ENCODE peak calls at places on chromosomes 13 and 19, in ten cellular contexts. R, S, V, X, P, U, W, G, I and K are unnamed samples.

GRCh38 chr19:50330365-50331078 is 1.3 kb upstream of the KCNC3 start:
- DNase-seq in U (no peak), P (peak), I (peak), G (peak), R (peak), V (peak), X (peak), W (peak), S (peak), K (peak)

GRCh38 chr13:21734961-21735360 is 64.1 kb downstream of the FGF9 start:
- DNase-seq in U (no peak), X (no peak), S (no peak), G (no peak), R (no peak), V (no peak), I (no peak), W (no peak), P (no peak), K (no peak)

GRCh38 chr19:28394705-28395104 is 818.2 kb downstream of the UQCRFS1 start:
- DNase-seq in W (no peak), X (no peak), P (no peak), G (no peak), R (no peak), V (no peak), S (no peak), I (no peak), U (no peak), K (no peak)

GRCh38 chr13:24130134-24130792 is 30.3 kb upstream of the SPATA13 start:
- DNase-seq in S (no peak), I (no peak), W (no peak), P (no peak), V (no peak), U (no peak), G (no peak), R (no peak), X (no peak), K (peak)

GRCh38 chr19:31205887-31206518 is 143.2 kb downstream of the TSHZ3 start:
- DNase-seq in S (no peak), U (no peak), R (no peak), W (no peak), I (no peak), G (no peak), V (no peak), P (no peak), X (no peak), K (no peak)

GRCh38 chr13:25630327-25630726 is 258.6 kb downstream of the ATP8A2 start:
- DNase-seq in W (no peak), V (no peak), S (no peak), X (no peak), U (no peak), I (no peak), R (no peak), G (no peak), P (no peak), K (no peak)

GRCh38 chr19:12065100-12065538 is 588 bp downstream of the ZNF844 start:
- DNase-seq in G (peak), I (no peak), X (no peak), P (no peak), S (no peak), R (no peak), U (no peak), W (peak), V (no peak), K (peak)

GRCh38 chr19:5313307-5313706 is 27.3 kb downstream of the PTPRS start:
- DNase-seq in V (no peak), X (peak), S (no peak), I (no peak), P (no peak), G (no peak), R (no peak), W (no peak), U (no peak), K (no peak)

GRCh38 chr13:20714563-20715339 is 11.3 kb downstream of the IL17D start:
- DNase-seq in X (no peak), R (no peak), S (no peak), W (peak), U (no peak), V (no peak), P (peak), I (peak), G (no peak), K (peak)

GRCh38 chr13:112729408-112729807 is 39.6 kb downstream of the ATP11A start:
- DNase-seq in W (no peak), P (peak), R (no peak), X (no peak), U (no peak), S (no peak), I (peak), G (peak), V (no peak), K (no peak)

GRCh38 chr13:85093808-85094207 is 705.4 kb downstream of the SLITRK6 start:
- DNase-seq in U (peak), G (no peak), I (no peak), S (no peak), R (no peak), P (no peak), X (no peak), W (peak), V (no peak), K (no peak)

GRCh38 chr19:20165971-20166592 is 932 bp upstream of the ZNF486 start:
- DNase-seq in S (no peak), P (no peak), X (no peak), G (no peak), V (no peak), I (no peak), R (no peak), W (no peak), U (no peak), K (no peak)

GRCh38 chr13:60623131-60623530 is 226.1 kb downstream of the TDRD3 start:
- DNase-seq in I (no peak), W (no peak), U (no peak), X (no peak), P (no peak), V (no peak), S (no peak), G (no peak), R (no peak), K (no peak)

GRCh38 chr13:83515267-83515666 is 367.0 kb downstream of the SLITRK1 start:
- DNase-seq in V (no peak), G (no peak), W (peak), X (no peak), P (no peak), R (no peak), I (no peak), U (no peak), S (no peak), K (peak)

GRCh38 chr13:41995946-41996345 is 35.0 kb upstream of the VWA8 start:
- DNase-seq in U (no peak), S (no peak), I (no peak), R (no peak), W (peak), P (no peak), V (no peak), G (no peak), X (no peak), K (peak)

GRCh38 chr19:29665826-29666633 is 769 bp downstream of the PLEKHF1 start:
- DNase-seq in V (no peak), R (peak), S (peak), W (no peak), G (no peak), I (peak), U (no peak), P (peak), X (no peak), K (peak)

GRCh38 chr19:3137139-3137538 is 1.3 kb downstream of the GNA15 start:
- DNase-seq in P (no peak), G (no peak), U (no peak), I (no peak), X (no peak), V (no peak), S (no peak), W (peak), R (no peak), K (no peak)

GRCh38 chr13:101572456-101572855 is 120.0 kb downstream of the ITGBL1 start:
- DNase-seq in S (no peak), X (no peak), P (no peak), G (no peak), I (no peak), V (no peak), U (no peak), R (no peak), W (no peak), K (peak)

GRCh38 chr13:72137782-72138181 is 270.8 kb upstream of the DACH1 start:
- DNase-seq in R (no peak), W (no peak), P (no peak), G (no peak), V (no peak), U (no peak), X (no peak), S (no peak), I (no peak), K (no peak)

GRCh38 chr19:47020132-47020805 is 632 bp downstream of the NPAS1 start:
- DNase-seq in S (no peak), R (no peak), V (no peak), I (no peak), X (no peak), U (no peak), W (no peak), G (no peak), P (no peak), K (no peak)

GRCh38 chr19:58395220-58395978 is at the start of gene RNF225:
- DNase-seq in P (no peak), U (no peak), G (no peak), W (no peak), X (no peak), I (no peak), S (no peak), R (no peak), V (no peak), K (no peak)

GRCh38 chr13:108220042-108220441 is 1.9 kb downstream of the ABHD13 start:
- DNase-seq in S (no peak), W (no peak), G (no peak), R (no peak), U (peak), X (no peak), V (no peak), I (no peak), P (no peak), K (no peak)

GRCh38 chr13:47508518-47509228 is 492.4 kb downstream of the SUCLA2 start:
- DNase-seq in G (no peak), W (no peak), I (peak), V (no peak), X (no peak), P (peak), U (no peak), R (no peak), S (no peak), K (no peak)

GRCh38 chr13:51518847-51519246 is 65.4 kb upstream of the WDFY2 start:
- DNase-seq in U (no peak), P (no peak), W (no peak), X (no peak), I (no peak), G (no peak), R (no peak), V (no peak), S (peak), K (peak)

GRCh38 chr13:86052141-86052540 is 252.9 kb upstream of the SLITRK6 start:
- DNase-seq in X (no peak), S (peak), P (no peak), R (no peak), U (no peak), V (no peak), G (no peak), I (no peak), W (no peak), K (no peak)

GRCh38 chr13:100306444-100306999 is 217.6 kb downstream of the PCCA start:
- DNase-seq in U (no peak), S (no peak), W (peak), V (no peak), I (no peak), G (no peak), P (no peak), X (no peak), R (no peak), K (no peak)

GRCh38 chr19:5953034-5953589 is 24.8 kb downstream of the RANBP3 start:
- DNase-seq in P (no peak), S (no peak), I (no peak), W (no peak), R (no peak), X (no peak), V (no peak), G (no peak), U (no peak), K (peak)

GRCh38 chr13:30593001-30593400 is 24.7 kb upstream of the USPL1 start:
- DNase-seq in X (no peak), G (no peak), P (no peak), W (no peak), V (no peak), S (no peak), I (no peak), U (no peak), R (no peak), K (no peak)

GRCh38 chr19:23439623-23440022 is 44.4 kb upstream of the ZNF91 start:
- DNase-seq in I (no peak), W (no peak), S (no peak), U (no peak), P (no peak), X (no peak), R (no peak), G (no peak), V (no peak), K (no peak)

GRCh38 chr19:2607712-2608601 is 94.5 kb downstream of the GNG7 start:
- DNase-seq in W (no peak), G (no peak), V (peak), P (no peak), U (no peak), X (no peak), R (no peak), S (no peak), I (no peak), K (no peak)

GRCh38 chr13:54573186-54573585 is 1544.6 kb downstream of the OLFM4 start:
- DNase-seq in W (no peak), U (no peak), V (no peak), I (no peak), S (no peak), G (no peak), R (no peak), P (no peak), X (no peak), K (no peak)

GRCh38 chr13:89294115-89294867 is 1623.1 kb downstream of the SLITRK5 start:
- DNase-seq in R (no peak), G (no peak), U (no peak), P (no peak), S (no peak), X (no peak), V (no peak), I (no peak), W (no peak), K (no peak)

GRCh38 chr13:112956516-112957294 is 12.3 kb upstream of the MCF2L start:
- DNase-seq in S (no peak), P (no peak), U (no peak), X (no peak), V (no peak), I (no peak), G (no peak), R (no peak), W (peak), K (no peak)

GRCh38 chr19:7074705-7075282 is 5.3 kb downstream of the ZNF557 start:
- DNase-seq in R (no peak), S (no peak), I (no peak), G (no peak), U (no peak), P (no peak), V (no peak), W (no peak), X (no peak), K (no peak)